ENCODE peak calls at places on chromosome X, in ten cellular contexts. One of them, this sample, is unnamed. For H3K4me1, the result is how much of the 10 kb centered on the place peaks cover.

GRCh38 chrX:70970482-70970999 is 39.6 kb upstream of the SLC7A3 start:
- ATAC-seq in HepG2: no peak
- ATAC-seq in aorta: no peak
- ATAC-seq in naive thymus-derived CD4-positive, alpha-beta T cell: no peak
- ATAC-seq in K562: peak
- ATAC-seq in right cardiac atrium: no peak
- ATAC-seq in pancreas: no peak
- ATAC-seq in upper lobe of right lung: no peak
- ATAC-seq in PC-3: no peak
- ATAC-seq in gastrocnemius medialis: no peak
- ATAC-seq in this sample: no peak

GRCh38 chrX:2521092-2521926 is 20.5 kb upstream of the DHRSX start:
- ATAC-seq in HepG2: peak
- ATAC-seq in aorta: no peak
- ATAC-seq in naive thymus-derived CD4-positive, alpha-beta T cell: peak
- ATAC-seq in K562: no peak
- ATAC-seq in right cardiac atrium: peak
- ATAC-seq in pancreas: no peak
- ATAC-seq in upper lobe of right lung: peak
- ATAC-seq in PC-3: no peak
- ATAC-seq in gastrocnemius medialis: no peak
- ATAC-seq in this sample: no peak

GRCh38 chrX:106933538-106933961 is 13.3 kb downstream of the CLDN2 start:
- ATAC-seq in HepG2: peak
- ATAC-seq in aorta: no peak
- ATAC-seq in naive thymus-derived CD4-positive, alpha-beta T cell: no peak
- ATAC-seq in K562: no peak
- ATAC-seq in right cardiac atrium: peak
- ATAC-seq in pancreas: peak
- ATAC-seq in upper lobe of right lung: peak
- ATAC-seq in PC-3: no peak
- ATAC-seq in gastrocnemius medialis: no peak
- ATAC-seq in this sample: no peak

GRCh38 chrX:120145295-120145925 is 13.0 kb upstream of the RHOXF2 start:
- ATAC-seq in HepG2: no peak
- ATAC-seq in aorta: no peak
- ATAC-seq in naive thymus-derived CD4-positive, alpha-beta T cell: no peak
- ATAC-seq in K562: peak
- ATAC-seq in right cardiac atrium: no peak
- ATAC-seq in pancreas: no peak
- ATAC-seq in upper lobe of right lung: no peak
- ATAC-seq in PC-3: no peak
- ATAC-seq in gastrocnemius medialis: no peak
- ATAC-seq in this sample: no peak

GRCh38 chrX:73267206-73267605 is 52.6 kb upstream of the NAP1L2 start:
- ATAC-seq in HepG2: no peak
- ATAC-seq in aorta: no peak
- ATAC-seq in naive thymus-derived CD4-positive, alpha-beta T cell: no peak
- ATAC-seq in K562: no peak
- ATAC-seq in right cardiac atrium: no peak
- ATAC-seq in pancreas: no peak
- ATAC-seq in upper lobe of right lung: no peak
- ATAC-seq in PC-3: no peak
- ATAC-seq in gastrocnemius medialis: no peak
- ATAC-seq in this sample: no peak

GRCh38 chrX:41110801-41111625 is 25.8 kb downstream of the USP9X start:
- ATAC-seq in HepG2: no peak
- ATAC-seq in aorta: no peak
- ATAC-seq in naive thymus-derived CD4-positive, alpha-beta T cell: peak
- ATAC-seq in K562: peak
- ATAC-seq in right cardiac atrium: no peak
- ATAC-seq in pancreas: no peak
- ATAC-seq in upper lobe of right lung: no peak
- ATAC-seq in PC-3: no peak
- ATAC-seq in gastrocnemius medialis: no peak
- ATAC-seq in this sample: no peak

GRCh38 chrX:15911729-15912550 is 57.3 kb upstream of the AP1S2 start:
- ATAC-seq in HepG2: no peak
- ATAC-seq in aorta: no peak
- ATAC-seq in naive thymus-derived CD4-positive, alpha-beta T cell: peak
- ATAC-seq in K562: no peak
- ATAC-seq in right cardiac atrium: peak
- ATAC-seq in pancreas: no peak
- ATAC-seq in upper lobe of right lung: peak
- ATAC-seq in PC-3: no peak
- ATAC-seq in gastrocnemius medialis: no peak
- ATAC-seq in this sample: peak

GRCh38 chrX:9657590-9658256 is 107.9 kb downstream of the GPR143 start:
- ATAC-seq in HepG2: no peak
- ATAC-seq in aorta: no peak
- ATAC-seq in naive thymus-derived CD4-positive, alpha-beta T cell: no peak
- ATAC-seq in K562: no peak
- ATAC-seq in right cardiac atrium: no peak
- ATAC-seq in pancreas: no peak
- ATAC-seq in upper lobe of right lung: no peak
- ATAC-seq in PC-3: no peak
- ATAC-seq in gastrocnemius medialis: no peak
- ATAC-seq in this sample: no peak

GRCh38 chrX:133254666-133255065 is 36.5 kb upstream of the TFDP3 start:
- ATAC-seq in HepG2: no peak
- ATAC-seq in aorta: no peak
- ATAC-seq in naive thymus-derived CD4-positive, alpha-beta T cell: no peak
- ATAC-seq in K562: no peak
- ATAC-seq in right cardiac atrium: no peak
- ATAC-seq in pancreas: no peak
- ATAC-seq in upper lobe of right lung: no peak
- ATAC-seq in PC-3: peak
- ATAC-seq in gastrocnemius medialis: no peak
- ATAC-seq in this sample: no peak

GRCh38 chrX:105609530-105609929 is 212.8 kb upstream of the NRK start:
- ATAC-seq in HepG2: no peak
- ATAC-seq in aorta: no peak
- ATAC-seq in naive thymus-derived CD4-positive, alpha-beta T cell: no peak
- ATAC-seq in K562: no peak
- ATAC-seq in right cardiac atrium: peak
- ATAC-seq in pancreas: no peak
- ATAC-seq in upper lobe of right lung: no peak
- ATAC-seq in PC-3: no peak
- ATAC-seq in gastrocnemius medialis: no peak
- ATAC-seq in this sample: no peak

GRCh38 chrX:40085086-40085551 is 12.6 kb downstream of the BCOR start:
- ATAC-seq in HepG2: no peak
- ATAC-seq in aorta: no peak
- ATAC-seq in naive thymus-derived CD4-positive, alpha-beta T cell: no peak
- ATAC-seq in K562: no peak
- ATAC-seq in right cardiac atrium: no peak
- ATAC-seq in pancreas: peak
- ATAC-seq in upper lobe of right lung: peak
- ATAC-seq in PC-3: peak
- ATAC-seq in gastrocnemius medialis: no peak
- ATAC-seq in this sample: no peak
- H3K4me1 ChIP-seq in HepG2: half or more
- H3K4me1 ChIP-seq in aorta: under half
- H3K4me1 ChIP-seq in naive thymus-derived CD4-positive, alpha-beta T cell: under half
- H3K4me1 ChIP-seq in K562: half or more
- H3K4me1 ChIP-seq in right cardiac atrium: under half
- H3K4me1 ChIP-seq in pancreas: under half
- H3K4me1 ChIP-seq in upper lobe of right lung: under half
- H3K4me1 ChIP-seq in PC-3: under half
- H3K4me1 ChIP-seq in gastrocnemius medialis: half or more
- H3K4me1 ChIP-seq in this sample: under half

DNA sequence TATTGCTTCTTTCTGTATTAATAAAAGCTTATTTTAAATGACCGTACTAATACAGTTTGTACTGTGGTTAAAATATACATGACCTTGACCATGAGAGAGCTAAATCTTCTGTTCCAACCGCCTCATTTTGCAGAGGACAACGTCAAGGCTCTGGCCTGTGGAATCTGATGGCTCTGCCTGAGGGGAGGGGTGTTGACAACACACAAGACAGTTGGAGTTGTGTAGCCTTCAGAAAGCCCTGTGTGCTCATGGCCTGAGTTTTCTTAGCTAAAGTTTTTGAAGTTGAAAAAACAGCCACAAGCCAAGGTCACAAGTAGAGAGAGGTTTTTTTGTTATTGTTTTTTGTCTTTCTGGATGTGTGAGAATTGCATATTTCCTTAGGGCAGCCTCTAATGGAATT is 20.1 kb downstream of the SMS start:
- ATAC-seq in HepG2: peak
- ATAC-seq in aorta: no peak
- ATAC-seq in naive thymus-derived CD4-positive, alpha-beta T cell: no peak
- ATAC-seq in K562: peak
- ATAC-seq in right cardiac atrium: peak
- ATAC-seq in pancreas: no peak
- ATAC-seq in upper lobe of right lung: no peak
- ATAC-seq in PC-3: no peak
- ATAC-seq in gastrocnemius medialis: no peak
- ATAC-seq in this sample: no peak
- H3K4me1 ChIP-seq in HepG2: under half
- H3K4me1 ChIP-seq in aorta: under half
- H3K4me1 ChIP-seq in naive thymus-derived CD4-positive, alpha-beta T cell: under half
- H3K4me1 ChIP-seq in K562: under half
- H3K4me1 ChIP-seq in right cardiac atrium: under half
- H3K4me1 ChIP-seq in pancreas: under half
- H3K4me1 ChIP-seq in upper lobe of right lung: under half
- H3K4me1 ChIP-seq in PC-3: under half
- H3K4me1 ChIP-seq in gastrocnemius medialis: under half
- H3K4me1 ChIP-seq in this sample: under half

DNA sequence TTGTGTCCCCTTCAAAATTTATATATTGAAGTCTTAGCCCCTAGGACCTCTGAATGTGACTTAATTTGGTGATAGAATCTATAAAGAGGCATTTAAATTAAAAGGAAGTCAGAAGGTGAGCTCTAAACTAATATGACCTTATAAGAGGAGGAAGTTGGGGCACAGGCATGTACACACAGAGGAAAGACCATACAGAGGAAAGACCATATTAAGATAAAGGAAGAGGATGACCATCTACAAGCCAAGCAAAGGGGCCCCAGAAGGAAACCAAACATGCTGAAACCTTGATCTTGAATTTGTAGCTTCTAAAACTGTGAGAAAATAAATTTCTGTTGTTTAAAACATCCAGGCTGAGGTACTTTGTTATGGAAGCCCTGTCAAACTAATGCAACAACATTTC is 26.9 kb upstream of the CYBB start:
- ATAC-seq in HepG2: no peak
- ATAC-seq in aorta: no peak
- ATAC-seq in naive thymus-derived CD4-positive, alpha-beta T cell: no peak
- ATAC-seq in K562: no peak
- ATAC-seq in right cardiac atrium: no peak
- ATAC-seq in pancreas: no peak
- ATAC-seq in upper lobe of right lung: no peak
- ATAC-seq in PC-3: no peak
- ATAC-seq in gastrocnemius medialis: no peak
- ATAC-seq in this sample: no peak
- H3K4me1 ChIP-seq in HepG2: under half
- H3K4me1 ChIP-seq in aorta: under half
- H3K4me1 ChIP-seq in naive thymus-derived CD4-positive, alpha-beta T cell: under half
- H3K4me1 ChIP-seq in K562: under half
- H3K4me1 ChIP-seq in right cardiac atrium: under half
- H3K4me1 ChIP-seq in pancreas: under half
- H3K4me1 ChIP-seq in upper lobe of right lung: under half
- H3K4me1 ChIP-seq in PC-3: under half
- H3K4me1 ChIP-seq in gastrocnemius medialis: under half
- H3K4me1 ChIP-seq in this sample: under half

GRCh38 chrX:13692771-13693231 is 3.9 kb downstream of the RAB9A start:
- ATAC-seq in HepG2: no peak
- ATAC-seq in aorta: no peak
- ATAC-seq in naive thymus-derived CD4-positive, alpha-beta T cell: no peak
- ATAC-seq in K562: no peak
- ATAC-seq in right cardiac atrium: no peak
- ATAC-seq in pancreas: no peak
- ATAC-seq in upper lobe of right lung: no peak
- ATAC-seq in PC-3: no peak
- ATAC-seq in gastrocnemius medialis: no peak
- ATAC-seq in this sample: no peak
- H3K4me1 ChIP-seq in HepG2: under half
- H3K4me1 ChIP-seq in aorta: under half
- H3K4me1 ChIP-seq in naive thymus-derived CD4-positive, alpha-beta T cell: under half
- H3K4me1 ChIP-seq in K562: under half
- H3K4me1 ChIP-seq in right cardiac atrium: under half
- H3K4me1 ChIP-seq in pancreas: under half
- H3K4me1 ChIP-seq in upper lobe of right lung: under half
- H3K4me1 ChIP-seq in PC-3: under half
- H3K4me1 ChIP-seq in gastrocnemius medialis: under half
- H3K4me1 ChIP-seq in this sample: half or more

GRCh38 chrX:110331444-110332025 is 13.7 kb upstream of the AMMECR1 start:
- ATAC-seq in HepG2: no peak
- ATAC-seq in aorta: no peak
- ATAC-seq in naive thymus-derived CD4-positive, alpha-beta T cell: no peak
- ATAC-seq in K562: no peak
- ATAC-seq in right cardiac atrium: no peak
- ATAC-seq in pancreas: no peak
- ATAC-seq in upper lobe of right lung: no peak
- ATAC-seq in PC-3: no peak
- ATAC-seq in gastrocnemius medialis: no peak
- ATAC-seq in this sample: no peak

GRCh38 chrX:110322603-110323002 is 4.7 kb upstream of the AMMECR1 start:
- ATAC-seq in HepG2: no peak
- ATAC-seq in aorta: no peak
- ATAC-seq in naive thymus-derived CD4-positive, alpha-beta T cell: no peak
- ATAC-seq in K562: no peak
- ATAC-seq in right cardiac atrium: no peak
- ATAC-seq in pancreas: no peak
- ATAC-seq in upper lobe of right lung: no peak
- ATAC-seq in PC-3: peak
- ATAC-seq in gastrocnemius medialis: no peak
- ATAC-seq in this sample: no peak

GRCh38 chrX:110321670-110322069 is 3.8 kb upstream of the AMMECR1 start:
- ATAC-seq in HepG2: no peak
- ATAC-seq in aorta: no peak
- ATAC-seq in naive thymus-derived CD4-positive, alpha-beta T cell: no peak
- ATAC-seq in K562: no peak
- ATAC-seq in right cardiac atrium: no peak
- ATAC-seq in pancreas: no peak
- ATAC-seq in upper lobe of right lung: no peak
- ATAC-seq in PC-3: no peak
- ATAC-seq in gastrocnemius medialis: no peak
- ATAC-seq in this sample: no peak

DNA sequence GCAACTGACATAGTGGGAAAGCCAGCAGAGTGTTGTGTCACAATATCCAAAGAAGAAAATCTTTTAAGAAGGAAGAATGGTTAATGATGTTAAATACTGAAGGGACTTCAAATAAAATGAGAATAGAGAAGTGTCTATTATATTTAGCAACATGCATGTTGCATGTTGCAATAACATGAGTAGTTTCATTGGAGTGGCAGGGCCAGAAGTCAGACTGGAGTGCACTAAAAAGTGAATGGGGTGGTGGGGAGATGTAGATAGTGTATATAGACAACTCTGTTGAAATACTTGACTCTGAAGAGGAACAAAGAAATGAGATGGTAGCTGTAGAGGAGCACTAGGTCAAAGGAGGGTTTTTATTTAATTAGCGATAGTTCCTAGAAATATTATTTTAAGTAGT is 9.5 kb upstream of the AMMECR1 start:
- ATAC-seq in HepG2: no peak
- ATAC-seq in aorta: no peak
- ATAC-seq in naive thymus-derived CD4-positive, alpha-beta T cell: peak
- ATAC-seq in K562: peak
- ATAC-seq in right cardiac atrium: no peak
- ATAC-seq in pancreas: no peak
- ATAC-seq in upper lobe of right lung: no peak
- ATAC-seq in PC-3: no peak
- ATAC-seq in gastrocnemius medialis: no peak
- ATAC-seq in this sample: no peak
- H3K4me1 ChIP-seq in HepG2: under half
- H3K4me1 ChIP-seq in aorta: under half
- H3K4me1 ChIP-seq in naive thymus-derived CD4-positive, alpha-beta T cell: under half
- H3K4me1 ChIP-seq in K562: under half
- H3K4me1 ChIP-seq in right cardiac atrium: under half
- H3K4me1 ChIP-seq in pancreas: under half
- H3K4me1 ChIP-seq in upper lobe of right lung: under half
- H3K4me1 ChIP-seq in PC-3: under half
- H3K4me1 ChIP-seq in gastrocnemius medialis: under half
- H3K4me1 ChIP-seq in this sample: under half

This sample was measured in gastroesophageal sphincter.